ENCODE peak calls at places on chromosomes 2 and 18, in nine cellular contexts. H, Y, I, Z, U, P, O, B and L are unnamed samples.

GRCh38 chr2:217362710-217363109 is 502.8 kb upstream of the TNP1 start:
- DNase-seq in Z (no peak), Y (no peak), U (no peak), P (no peak), H (no peak), O (no peak), I (no peak), B (no peak), L (no peak)

GRCh38 chr18:42564761-42565160 is 550.7 kb downstream of the RIT2 start:
- DNase-seq in P (peak), I (no peak), U (peak), Z (no peak), H (no peak), B (no peak), Y (no peak), O (no peak), L (no peak)

GRCh38 chr2:132901661-132902060 is 231.7 kb upstream of the LYPD1 start:
- DNase-seq in Y (no peak), B (no peak), P (no peak), H (no peak), I (no peak), U (no peak), O (no peak), Z (no peak), L (no peak)

GRCh38 chr2:203603451-203604389 is 68.6 kb upstream of the RAPH1 start:
- DNase-seq in U (no peak), Y (no peak), Z (peak), H (no peak), P (no peak), O (no peak), B (no peak), I (no peak), L (no peak)

GRCh38 chr2:192773044-192773443 is 578.3 kb upstream of the TMEFF2 start:
- DNase-seq in B (no peak), P (no peak), Y (no peak), Z (no peak), H (no peak), I (no peak), O (no peak), U (no peak), L (no peak)

GRCh38 chr18:51614033-51614432 is 416.6 kb upstream of the MEX3C start:
- DNase-seq in P (no peak), O (no peak), Y (peak), B (no peak), U (no peak), H (no peak), I (peak), Z (peak), L (no peak)

GRCh38 chr18:49691177-49691608 is 122.1 kb downstream of the ACAA2 start:
- DNase-seq in Z (peak), O (no peak), P (no peak), I (peak), U (no peak), Y (peak), B (no peak), H (no peak), L (no peak)

GRCh38 chr2:27095745-27096651 is 9.4 kb downstream of the KHK start:
- DNase-seq in O (no peak), P (peak), Y (peak), I (peak), B (no peak), H (peak), U (peak), Z (peak), L (peak)

GRCh38 chr2:108855194-108855593 is 68.6 kb downstream of the CCDC138 start:
- DNase-seq in B (no peak), Z (peak), O (no peak), Y (peak), I (no peak), H (no peak), P (no peak), U (no peak), L (no peak)

GRCh38 chr2:164756773-164757172 is 84.8 kb downstream of the COBLL1 start:
- DNase-seq in B (no peak), Y (no peak), I (no peak), O (no peak), U (no peak), H (no peak), Z (no peak), P (no peak), L (no peak)

GRCh38 chr2:170524828-170525565 is 190.1 kb upstream of the SP5 start:
- DNase-seq in Y (no peak), U (no peak), Z (peak), P (peak), I (peak), B (no peak), H (no peak), O (no peak), L (no peak)

GRCh38 chr2:239349448-239350135 is 51.2 kb downstream of the HDAC4 start:
- DNase-seq in B (no peak), O (no peak), Z (no peak), Y (no peak), U (no peak), P (peak), I (no peak), H (no peak), L (no peak)

GRCh38 chr2:172083725-172084483 is 1.4 kb upstream of the DLX1 start:
- DNase-seq in Y (no peak), O (no peak), U (no peak), I (no peak), H (no peak), Z (no peak), P (peak), B (no peak), L (no peak)

GRCh38 chr2:135776367-135776766 is 34.7 kb downstream of the UBXN4 start:
- DNase-seq in I (no peak), P (no peak), Z (no peak), U (no peak), O (no peak), H (no peak), B (no peak), Y (no peak), L (no peak)

GRCh38 chr2:140027320-140027719 is 1247.1 kb upstream of the NXPH2 start:
- DNase-seq in O (no peak), P (peak), Y (peak), Z (no peak), H (no peak), I (no peak), B (no peak), U (no peak), L (no peak)

GRCh38 chr2:223050188-223050587 is 1.8 kb upstream of the KCNE4 start:
- DNase-seq in I (no peak), U (no peak), Y (no peak), Z (no peak), B (no peak), P (no peak), H (no peak), O (no peak), L (no peak)

GRCh38 chr2:144629937-144630336 is 110.0 kb upstream of the ZEB2 start:
- DNase-seq in H (no peak), I (no peak), O (no peak), P (no peak), Y (no peak), Z (no peak), U (no peak), B (no peak), L (no peak)

GRCh38 chr2:162107361-162107901 is 33.4 kb upstream of the DPP4 start:
- DNase-seq in Y (no peak), P (no peak), U (no peak), O (no peak), Z (no peak), H (no peak), I (no peak), B (no peak), L (no peak)

GRCh38 chr2:209431701-209432100 is 7.9 kb downstream of the MAP2 start:
- DNase-seq in Y (no peak), I (no peak), U (no peak), P (no peak), O (no peak), Z (peak), B (no peak), H (no peak), L (no peak)

GRCh38 chr2:96253006-96253405 is 12.8 kb downstream of the TMEM127 start:
- DNase-seq in Z (no peak), H (peak), I (no peak), U (no peak), P (no peak), Y (no peak), O (no peak), B (no peak), L (no peak)

GRCh38 chr2:62998949-62999348 is 51.7 kb upstream of the OTX1 start:
- DNase-seq in O (no peak), U (no peak), B (no peak), I (peak), P (no peak), Y (peak), H (no peak), Z (peak), L (no peak)

GRCh38 chr2:861655-862355 is 88.8 kb upstream of the SNTG2 start:
- DNase-seq in I (no peak), U (no peak), P (no peak), H (no peak), Z (no peak), B (no peak), O (no peak), Y (no peak), L (no peak)

GRCh38 chr2:128765822-128766221 is 447.2 kb upstream of the HS6ST1 start:
- DNase-seq in O (no peak), I (no peak), H (no peak), Z (no peak), Y (no peak), P (peak), U (no peak), B (no peak), L (no peak)

GRCh38 chr18:12477606-12478005 is 69.9 kb downstream of the PRELID3A start:
- DNase-seq in Z (no peak), U (no peak), I (no peak), B (no peak), P (no peak), Y (no peak), H (no peak), O (no peak), L (no peak)

GRCh38 chr2:10141736-10142639 is 19.4 kb downstream of the RRM2 start:
- DNase-seq in H (no peak), P (peak), B (no peak), Z (peak), U (no peak), I (no peak), O (no peak), Y (peak), L (no peak)

GRCh38 chr2:199160081-199160480 is 297.7 kb downstream of the SATB2 start:
- DNase-seq in B (no peak), Y (no peak), P (no peak), U (no peak), I (no peak), Z (no peak), O (no peak), H (no peak), L (no peak)

GRCh38 chr2:162006326-162006725 is 67.7 kb downstream of the DPP4 start:
- DNase-seq in I (no peak), O (no peak), Z (peak), B (no peak), Y (no peak), P (no peak), U (no peak), H (no peak), L (no peak)

GRCh38 chr2:43605079-43605655 is 9.3 kb upstream of the THADA start:
- DNase-seq in Z (peak), H (no peak), O (no peak), B (peak), U (no peak), I (peak), P (peak), Y (peak), L (no peak)

GRCh38 chr2:144595686-144596073 is 75.8 kb upstream of the ZEB2 start:
- DNase-seq in Y (no peak), P (no peak), B (no peak), H (no peak), I (no peak), Z (no peak), O (no peak), U (no peak), L (no peak)